ENCODE peak calls at places on chromosomes 16 and 17, in ten cellular contexts. D, R, L, K, B, S, C, F, U and P are unnamed samples.

GRCh38 chr16:3637371-3637923 is 17.0 kb upstream of the DNASE1 start:
- DNase-seq in D (no peak), R (no peak), L (no peak), K (no peak), B (no peak), S (no peak), C (no peak), F (no peak), U (no peak), P (peak)

GRCh38 chr16:87086156-87086555 is 231.0 kb downstream of the C16orf95 start:
- DNase-seq in D (peak), R (no peak), L (no peak), K (no peak), B (no peak), S (no peak), C (no peak), F (no peak), U (no peak), P (no peak)

GRCh38 chr17:13036776-13037175 is 18.9 kb upstream of the ELAC2 start:
- DNase-seq in D (no peak), R (no peak), L (no peak), K (no peak), B (no peak), S (no peak), C (no peak), F (no peak), U (no peak), P (no peak)

GRCh38 chr16:31129568-31130335 is 5.8 kb downstream of the PRSS8 start:
- DNase-seq in D (no peak), R (no peak), L (no peak), K (peak), B (no peak), S (no peak), C (no peak), F (no peak), U (no peak), P (no peak)

GRCh38 chr16:66872524-66872923 is 7.8 kb upstream of the PDP2 start:
- DNase-seq in D (no peak), R (no peak), L (no peak), K (no peak), B (no peak), S (no peak), C (no peak), F (no peak), U (no peak), P (no peak)

GRCh38 chr16:2026461-2027023 is at the start of gene NHERF2:
- DNase-seq in D (no peak), R (no peak), L (no peak), K (peak), B (no peak), S (no peak), C (no peak), F (no peak), U (no peak), P (no peak)

GRCh38 chr16:4661661-4662060 is 31.7 kb upstream of the NUDT16L1 start:
- DNase-seq in D (no peak), R (no peak), L (no peak), K (peak), B (no peak), S (no peak), C (no peak), F (no peak), U (no peak), P (no peak)

GRCh38 chr16:27538508-27538907 is 11.2 kb downstream of the GTF3C1 start:
- DNase-seq in D (no peak), R (no peak), L (no peak), K (no peak), B (peak), S (no peak), C (no peak), F (no peak), U (no peak), P (no peak)

GRCh38 chr16:85329059-85329812 is 217.0 kb upstream of the CIBAR2 start:
- DNase-seq in D (no peak), R (no peak), L (peak), K (no peak), B (no peak), S (peak), C (peak), F (no peak), U (peak), P (no peak)

GRCh38 chr16:31874354-31875111 is 926 bp downstream of the ZNF267 start:
- DNase-seq in D (no peak), R (no peak), L (no peak), K (no peak), B (no peak), S (no peak), C (no peak), F (no peak), U (no peak), P (peak)

GRCh38 chr16:60989592-60989991 is 1046.6 kb downstream of the CDH8 start:
- DNase-seq in D (no peak), R (no peak), L (no peak), K (no peak), B (no peak), S (no peak), C (no peak), F (no peak), U (no peak), P (no peak)

GRCh38 chr16:49717693-49718092 is 138.2 kb downstream of the ZNF423 start:
- DNase-seq in D (no peak), R (no peak), L (no peak), K (no peak), B (no peak), S (no peak), C (no peak), F (no peak), U (no peak), P (no peak)

GRCh38 chr17:12603566-12603965 is 62.1 kb upstream of the MYOCD start:
- DNase-seq in D (no peak), R (no peak), L (no peak), K (no peak), B (no peak), S (no peak), C (no peak), F (no peak), U (no peak), P (no peak)

GRCh38 chr17:80175411-80175810 is 5.6 kb downstream of the CARD14 start:
- DNase-seq in D (no peak), R (no peak), L (no peak), K (no peak), B (no peak), S (peak), C (no peak), F (no peak), U (no peak), P (no peak)

GRCh38 chr17:9183297-9183696 is 162.0 kb downstream of the NTN1 start:
- DNase-seq in D (no peak), R (no peak), L (no peak), K (peak), B (no peak), S (no peak), C (no peak), F (no peak), U (no peak), P (no peak)

GRCh38 chr17:21042434-21043295 is at the start of gene USP22:
- DNase-seq in D (no peak), R (peak), L (peak), K (peak), B (no peak), S (peak), C (no peak), F (peak), U (no peak), P (peak)

GRCh38 chr17:1438593-1439083 is 17.4 kb downstream of the CRK start:
- DNase-seq in D (no peak), R (no peak), L (no peak), K (no peak), B (no peak), S (no peak), C (peak), F (no peak), U (no peak), P (no peak)

GRCh38 chr16:15032547-15033308 is 23.1 kb downstream of the NTAN1 start:
- DNase-seq in D (no peak), R (no peak), L (no peak), K (no peak), B (no peak), S (peak), C (no peak), F (no peak), U (no peak), P (no peak)

GRCh38 chr17:55283256-55283965 is 18.7 kb downstream of the HLF start:
- DNase-seq in D (no peak), R (no peak), L (no peak), K (no peak), B (no peak), S (no peak), C (no peak), F (no peak), U (no peak), P (no peak)

GRCh38 chr16:67844441-67844840 is 2.3 kb upstream of the NUTF2 start:
- DNase-seq in D (no peak), R (no peak), L (no peak), K (no peak), B (no peak), S (no peak), C (no peak), F (no peak), U (no peak), P (no peak)

GRCh38 chr17:15154618-15155017 is 110.5 kb downstream of the PMP22 start:
- DNase-seq in D (no peak), R (no peak), L (no peak), K (no peak), B (no peak), S (no peak), C (no peak), F (no peak), U (no peak), P (no peak)

GRCh38 chr17:45851022-45851421 is 6.3 kb downstream of the SPPL2C start:
- DNase-seq in D (no peak), R (no peak), L (no peak), K (no peak), B (no peak), S (no peak), C (no peak), F (no peak), U (no peak), P (no peak)

GRCh38 chr16:19909750-19910322 is 25.2 kb upstream of the GPRC5B start:
- DNase-seq in D (no peak), R (no peak), L (no peak), K (no peak), B (no peak), S (no peak), C (no peak), F (no peak), U (no peak), P (no peak)

GRCh38 chr17:38465420-38466345 is 37.4 kb downstream of the ARHGAP23 start:
- DNase-seq in D (no peak), R (peak), L (no peak), K (no peak), B (peak), S (no peak), C (no peak), F (no peak), U (no peak), P (peak)

GRCh38 chr17:9829343-9829742 is 3.6 kb downstream of the GLP2R start:
- DNase-seq in D (no peak), R (no peak), L (no peak), K (no peak), B (no peak), S (no peak), C (no peak), F (no peak), U (no peak), P (no peak)

GRCh38 chr16:66950971-66951790 is 9.9 kb upstream of the CES3 start:
- DNase-seq in D (no peak), R (no peak), L (no peak), K (no peak), B (no peak), S (no peak), C (no peak), F (no peak), U (no peak), P (no peak)

GRCh38 chr17:21296097-21297025 is 11.8 kb downstream of the MAP2K3 start:
- DNase-seq in D (no peak), R (no peak), L (no peak), K (peak), B (peak), S (no peak), C (no peak), F (no peak), U (no peak), P (no peak)

GRCh38 chr17:59508999-59509398 is 56.4 kb upstream of the DHX40 start:
- DNase-seq in D (no peak), R (no peak), L (peak), K (no peak), B (no peak), S (peak), C (no peak), F (no peak), U (no peak), P (no peak)

GRCh38 chr16:4098496-4098895 is 17.7 kb downstream of the ADCY9 start:
- DNase-seq in D (no peak), R (no peak), L (no peak), K (no peak), B (no peak), S (no peak), C (no peak), F (no peak), U (no peak), P (no peak)

GRCh38 chr16:47143329-47143676 is 442 bp downstream of the NETO2 start:
- DNase-seq in D (no peak), R (no peak), L (peak), K (peak), B (peak), S (peak), C (no peak), F (peak), U (peak), P (peak)

DNA sequence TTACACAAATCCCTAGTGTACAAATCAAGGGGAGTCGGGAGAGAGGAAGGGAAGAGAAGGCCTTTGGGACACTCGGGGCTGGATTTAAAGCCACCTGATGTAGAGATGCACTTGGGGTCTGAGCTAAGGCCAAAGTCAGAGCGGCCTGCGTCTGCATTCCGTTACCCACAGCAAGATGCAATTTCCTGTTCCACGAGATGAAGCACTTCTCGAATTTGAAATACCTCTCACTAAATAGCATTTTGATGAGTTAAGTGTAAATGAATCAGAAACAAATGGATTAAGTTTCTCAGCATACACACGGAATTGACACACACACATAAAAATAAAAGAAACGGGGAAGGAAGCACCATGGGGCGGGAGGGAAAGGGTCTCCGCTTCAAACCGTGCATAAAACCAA is 386.0 kb downstream of the SOX9 start:
- DNase-seq in D (no peak), R (no peak), L (no peak), K (no peak), B (no peak), S (no peak), C (no peak), F (no peak), U (no peak), P (no peak)
- TF ChIP-seq CTCF in D (no peak), R (no peak), L (no peak), K (no peak), B (no peak), S (no peak), C (no peak), F (no peak), U (no peak), P (no peak)

DNA sequence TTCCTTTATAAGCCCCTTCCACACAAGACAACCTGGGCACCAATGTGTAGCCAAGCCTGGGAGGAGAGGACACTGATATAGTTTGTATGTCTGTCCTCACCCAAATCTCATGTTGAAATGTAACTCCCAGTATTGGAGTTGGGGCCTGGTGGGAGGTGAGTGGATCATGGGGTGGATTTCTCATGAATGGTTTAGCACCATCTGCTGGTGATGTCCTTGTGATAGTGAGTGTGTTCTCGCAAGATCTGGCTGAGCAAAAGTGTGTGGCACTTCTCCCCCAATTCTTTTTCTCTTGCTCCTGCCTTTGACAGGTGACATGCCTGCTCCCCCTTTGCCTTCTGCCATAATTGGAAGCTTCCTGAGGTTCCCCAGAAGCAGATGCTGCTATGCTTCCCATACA is 135.8 kb downstream of the USP31 start:
- DNase-seq in D (no peak), R (no peak), L (no peak), K (no peak), B (no peak), S (no peak), C (no peak), F (no peak), U (peak), P (no peak)
- TF ChIP-seq CTCF in D (no peak), R (no peak), L (no peak), K (no peak), B (no peak), S (peak), C (peak), F (no peak), U (peak), P (no peak)

GRCh38 chr17:77146882-77147281 is 6.1 kb downstream of the SEC14L1 start:
- DNase-seq in D (no peak), R (no peak), L (peak), K (peak), B (peak), S (peak), C (no peak), F (no peak), U (no peak), P (no peak)

GRCh38 chr17:77144227-77144626 is 3.5 kb downstream of the SEC14L1 start:
- DNase-seq in D (no peak), R (no peak), L (no peak), K (no peak), B (no peak), S (no peak), C (no peak), F (no peak), U (no peak), P (no peak)

GRCh38 chr17:77145209-77145608 is 4.4 kb downstream of the SEC14L1 start:
- DNase-seq in D (no peak), R (no peak), L (no peak), K (no peak), B (no peak), S (no peak), C (no peak), F (no peak), U (no peak), P (no peak)

GRCh38 chr17:77147357-77147801 is 6.6 kb downstream of the SEC14L1 start:
- DNase-seq in D (no peak), R (no peak), L (no peak), K (no peak), B (no peak), S (no peak), C (no peak), F (no peak), U (no peak), P (peak)

DNA sequence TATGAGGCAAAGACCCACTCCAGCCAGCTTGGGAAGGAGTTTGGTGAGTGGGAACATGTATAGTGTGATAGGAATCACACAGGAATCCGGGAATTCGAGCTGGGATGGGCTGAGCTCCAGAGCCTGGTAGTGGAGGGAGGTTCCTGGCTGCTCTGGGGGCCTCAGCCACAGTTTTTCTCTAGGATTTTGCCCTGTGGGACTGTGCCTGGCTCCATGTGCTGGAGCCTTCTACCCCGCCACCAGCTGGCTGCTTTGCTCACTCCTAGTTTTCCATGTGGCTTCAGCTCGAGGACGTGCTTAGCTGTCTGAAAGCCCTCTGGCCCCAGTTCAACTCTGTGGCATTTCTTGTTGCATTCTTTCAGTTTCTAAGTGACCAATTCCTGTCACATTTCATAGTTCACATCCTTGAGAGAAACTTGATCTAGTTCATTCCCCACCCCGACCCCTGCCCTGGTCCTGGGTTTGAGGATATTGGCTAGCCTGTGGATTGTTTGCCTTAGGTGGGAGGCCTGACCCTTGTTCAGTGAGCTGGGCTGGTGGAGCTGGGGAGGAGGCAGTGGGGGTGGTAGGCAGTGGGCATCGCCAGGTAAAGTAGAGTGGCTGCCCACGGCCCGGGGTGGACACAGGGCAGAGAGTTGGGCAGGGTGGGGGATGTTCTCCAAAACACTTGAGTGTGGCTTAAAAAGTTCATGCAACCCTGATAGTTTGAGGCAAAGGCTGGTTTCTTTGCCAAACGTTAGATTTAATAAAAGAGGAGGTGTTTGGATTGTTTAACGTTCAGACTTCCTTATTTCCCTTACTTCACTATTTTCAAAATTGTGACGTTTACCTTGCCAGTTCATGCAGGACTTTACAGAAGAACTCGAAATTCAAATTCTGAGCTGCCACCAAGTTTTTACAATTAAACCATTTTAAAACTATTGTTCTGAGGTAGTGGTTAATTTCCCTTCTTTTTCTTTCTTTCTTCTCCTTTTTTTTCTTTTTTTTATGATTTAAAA is 5.2 kb downstream of the SEC14L1 start:
- DNase-seq in D (peak), R (no peak), L (peak), K (no peak), B (peak), S (peak), C (peak), F (no peak), U (no peak), P (peak)
- TF ChIP-seq CTCF in D (peak), R (peak), L (no peak), K (no peak), B (peak), S (no peak), C (peak), F (no peak), U (no peak), P (no peak)

GRCh38 chr17:19376799-19377198 is 1.5 kb upstream of the MAPK7 start:
- DNase-seq in D (no peak), R (no peak), L (no peak), K (no peak), B (no peak), S (no peak), C (no peak), F (no peak), U (peak), P (no peak)

GRCh38 chr17:19378416-19379293 is at the start of gene MAPK7:
- DNase-seq in D (no peak), R (no peak), L (no peak), K (peak), B (no peak), S (no peak), C (no peak), F (no peak), U (no peak), P (no peak)

GRCh38 chr17:19380551-19381284 is 2.4 kb downstream of the MAPK7 start:
- DNase-seq in D (no peak), R (no peak), L (no peak), K (peak), B (no peak), S (no peak), C (no peak), F (no peak), U (no peak), P (no peak)

GRCh38 chr17:19379306-19380075 is 1.2 kb downstream of the MAPK7 start:
- DNase-seq in D (no peak), R (no peak), L (no peak), K (no peak), B (no peak), S (no peak), C (no peak), F (no peak), U (no peak), P (no peak)

DNA sequence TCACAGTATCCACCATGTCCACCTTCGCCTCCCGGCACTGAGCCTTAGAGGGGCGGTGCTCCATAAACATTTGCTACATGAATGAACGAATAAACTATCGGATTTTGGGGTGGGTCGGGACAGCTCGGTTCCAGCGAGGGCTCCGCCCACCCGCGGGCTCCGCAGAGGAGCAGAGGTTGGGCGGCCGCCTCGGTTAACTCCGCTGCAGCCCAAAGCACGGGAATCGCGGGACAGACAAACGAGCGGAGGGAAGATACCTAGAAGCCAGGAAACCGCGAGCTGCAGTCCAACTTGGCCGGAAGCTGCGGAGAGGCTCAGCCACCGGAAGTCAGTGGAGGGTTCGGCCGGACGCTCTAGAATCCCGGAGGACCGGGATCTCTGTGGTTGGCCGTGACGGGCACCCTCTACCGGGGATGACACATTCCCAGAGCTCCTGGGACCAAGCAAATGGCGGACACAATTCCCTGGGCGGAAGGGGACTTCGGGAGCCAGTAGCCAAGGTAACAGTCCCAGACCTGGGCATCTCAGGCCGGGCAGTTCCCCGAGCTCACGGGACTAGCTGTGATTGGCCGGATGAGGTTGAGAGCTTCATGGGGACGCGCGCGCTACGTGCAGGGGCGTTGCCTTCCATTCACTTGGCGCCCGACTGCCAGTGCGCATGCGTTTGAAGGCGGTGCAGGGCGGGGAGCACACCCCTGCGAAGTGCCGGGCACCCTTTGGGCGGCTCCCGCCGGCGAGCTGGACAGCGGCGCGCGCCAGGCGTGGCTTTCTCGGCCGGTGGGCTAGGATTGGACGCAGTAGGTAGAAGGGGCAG is 489 bp upstream of the MAPK7 start:
- DNase-seq in D (peak), R (peak), L (peak), K (peak), B (peak), S (peak), C (peak), F (peak), U (peak), P (peak)
- TF ChIP-seq CTCF in D (no peak), R (peak), L (no peak), K (no peak), B (no peak), S (no peak), C (no peak), F (no peak), U (no peak), P (peak)